ENCODE peak calls at places on chromosomes 1 and 21, in seven cellular contexts. D is CD4-positive, CD25-positive, alpha-beta regulatory T cell; C is GM20000; I is GM13976; B is HFFc6; H is cardiac muscle cell; E is fibroblast of lung. Q is an unnamed sample.

GRCh38 chr1:28915036-28915895 is 897 bp downstream of the EPB41 start:
- DNase-seq in I (peak), E (peak), C (peak), B (no peak), H (peak), D (peak), Q (peak)

GRCh38 chr1:206439205-206439604 is 31.1 kb upstream of the IKBKE start:
- DNase-seq in C (no peak), D (no peak), E (no peak), I (no peak), B (no peak), H (peak), Q (no peak)

GRCh38 chr21:36506482-36506881 is 26.6 kb upstream of the CLDN14 start:
- DNase-seq in I (no peak), E (no peak), H (no peak), B (no peak), C (no peak), D (no peak), Q (no peak)

GRCh38 chr1:171984262-171984661 is 143.0 kb downstream of the DNM3 start:
- DNase-seq in C (no peak), B (no peak), H (no peak), I (no peak), D (no peak), E (no peak), Q (no peak)

GRCh38 chr1:230230948-230231738 is 164.1 kb downstream of the GALNT2 start:
- DNase-seq in B (no peak), E (no peak), H (no peak), I (no peak), D (peak), C (no peak), Q (no peak)

GRCh38 chr1:212665241-212666115 is 34.2 kb downstream of the BATF3 start:
- DNase-seq in H (peak), I (peak), C (peak), E (peak), B (peak), D (peak), Q (peak)

GRCh38 chr1:227131193-227131592 is 187.1 kb downstream of the CDC42BPA start:
- DNase-seq in B (peak), C (peak), D (peak), I (peak), E (peak), H (peak), Q (peak)

GRCh38 chr1:213443415-213443814 is 392.4 kb downstream of the RPS6KC1 start:
- DNase-seq in B (no peak), E (no peak), D (no peak), H (no peak), C (no peak), I (no peak), Q (no peak)

GRCh38 chr1:35929730-35930592 is 944 bp upstream of the AGO3 start:
- DNase-seq in D (peak), H (peak), I (peak), E (peak), C (peak), B (peak), Q (no peak)

GRCh38 chr1:29196863-29197589 is 15.3 kb upstream of the SRSF4 start:
- DNase-seq in B (peak), I (no peak), D (no peak), C (no peak), H (no peak), E (peak), Q (peak)

GRCh38 chr1:27092888-27093287 is 62.0 kb downstream of the SLC9A1 start:
- DNase-seq in I (no peak), C (no peak), H (no peak), B (no peak), E (no peak), D (no peak), Q (no peak)